ENCODE peak calls at places on chromosomes 3 and 15, in four cellular contexts. T is HepG2, U is K562, H is Panc1. X is an unnamed sample.

GRCh38 chr3:51501833-51502561 is 2.2 kb upstream of the DCAF1 start:
- DNase-seq in T (peak; percentile 68), U (peak; percentile 57), H (peak; percentile 65), X (peak; percentile 71)

GRCh38 chr3:43998841-43999805 is 242.6 kb upstream of the TOPAZ1 start:
- DNase-seq in T (no peak), U (no peak), H (no peak), X (no peak)

GRCh38 chr3:42979044-42979962 is at the start of gene GASK1A:
- DNase-seq in T (no peak), U (no peak), H (no peak), X (no peak)

GRCh38 chr3:71466483-71466882 is 117.0 kb downstream of the FOXP1 start:
- DNase-seq in T (no peak), U (peak; percentile 60), H (no peak), X (no peak)

GRCh38 chr3:31755911-31756658 is 223.4 kb downstream of the STT3B start:
- DNase-seq in T (no peak), U (no peak), H (no peak), X (no peak)

GRCh38 chr15:43225201-43225949 is 4.6 kb upstream of the EPB42 start:
- DNase-seq in T (peak; percentile 63), U (no peak), H (peak; percentile 45), X (peak; percentile 56)

GRCh38 chr3:174540081-174540480 is 319.1 kb upstream of the NAALADL2 start:
- DNase-seq in T (no peak), U (no peak), H (no peak), X (no peak)

GRCh38 chr3:50658416-50658815 is 16.3 kb upstream of the DOCK3 start:
- DNase-seq in T (no peak), U (no peak), H (no peak), X (no peak)

GRCh38 chr3:124272611-124273151 is 280.8 kb upstream of the ROPN1 start:
- DNase-seq in T (no peak), U (no peak), H (no peak), X (no peak)

GRCh38 chr3:64530434-64531049 is 157.3 kb downstream of the ADAMTS9 start:
- DNase-seq in T (peak; percentile 18), U (peak; percentile 49), H (peak; percentile 10), X (peak; percentile 21)

GRCh38 chr3:194272861-194273266 is 78.3 kb downstream of the CPN2 start:
- DNase-seq in T (no peak), U (no peak), H (no peak), X (no peak)

GRCh38 chr3:36904641-36905040 is 40.2 kb downstream of the TRANK1 start:
- DNase-seq in T (peak; percentile 19), U (no peak), H (no peak), X (no peak)

GRCh38 chr3:104907507-104907906 is 459.2 kb upstream of the ALCAM start:
- DNase-seq in T (no peak), U (no peak), H (no peak), X (no peak)

GRCh38 chr15:37876900-37877299 is 57.5 kb upstream of the TMCO5A start:
- DNase-seq in T (no peak), U (no peak), H (no peak), X (no peak)

GRCh38 chr15:41263891-41264351 is 32.9 kb downstream of the CHP1 start:
- DNase-seq in T (no peak), U (no peak), H (no peak), X (no peak)

GRCh38 chr3:107404727-107405519 is 27.7 kb downstream of the CCDC54 start:
- DNase-seq in T (no peak), U (no peak), H (no peak), X (no peak)

GRCh38 chr3:25594007-25594502 is 70.7 kb downstream of the TOP2B start:
- DNase-seq in T (peak; percentile 30), U (peak; percentile 68), H (no peak), X (peak; percentile 29)

GRCh38 chr15:100784493-100785180 is 95.0 kb upstream of the ALDH1A3 start:
- DNase-seq in T (no peak), U (no peak), H (no peak), X (no peak)

GRCh38 chr3:86180696-86181095 is 810.3 kb downstream of the VGLL3 start:
- DNase-seq in T (peak; percentile 12), U (no peak), H (no peak), X (no peak)

GRCh38 chr3:23928525-23928924 is 11.6 kb downstream of the RPL15 start:
- DNase-seq in T (no peak), U (no peak), H (no peak), X (no peak)
- TF ChIP-seq TCF7L2 in T (no peak), U (no peak), H (no peak), X (no peak)

DNA sequence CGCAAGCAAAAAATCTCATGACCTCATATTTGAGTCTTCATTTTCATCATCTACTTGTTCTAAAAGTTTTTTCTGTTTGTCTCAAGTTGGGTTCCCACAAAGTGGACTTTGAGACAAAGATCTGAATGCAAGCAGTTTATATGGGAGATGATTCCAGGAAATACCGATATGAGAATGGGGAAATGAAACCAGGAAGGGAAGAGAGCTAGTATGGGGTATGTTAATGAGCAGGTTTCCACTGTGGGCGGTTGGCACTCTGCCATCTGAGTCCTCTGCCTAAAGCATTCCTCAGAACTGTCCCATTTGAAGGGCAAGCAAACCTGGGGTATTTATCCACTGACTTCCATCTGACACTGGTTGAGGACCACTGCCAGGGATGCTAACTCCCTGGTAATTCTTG is 8.8 kb downstream of the ADPRH start:
- DNase-seq in T (no peak), U (no peak), H (no peak), X (no peak)
- TF ChIP-seq TCF7L2 in T (no peak), U (no peak), H (no peak), X (no peak)

DNA sequence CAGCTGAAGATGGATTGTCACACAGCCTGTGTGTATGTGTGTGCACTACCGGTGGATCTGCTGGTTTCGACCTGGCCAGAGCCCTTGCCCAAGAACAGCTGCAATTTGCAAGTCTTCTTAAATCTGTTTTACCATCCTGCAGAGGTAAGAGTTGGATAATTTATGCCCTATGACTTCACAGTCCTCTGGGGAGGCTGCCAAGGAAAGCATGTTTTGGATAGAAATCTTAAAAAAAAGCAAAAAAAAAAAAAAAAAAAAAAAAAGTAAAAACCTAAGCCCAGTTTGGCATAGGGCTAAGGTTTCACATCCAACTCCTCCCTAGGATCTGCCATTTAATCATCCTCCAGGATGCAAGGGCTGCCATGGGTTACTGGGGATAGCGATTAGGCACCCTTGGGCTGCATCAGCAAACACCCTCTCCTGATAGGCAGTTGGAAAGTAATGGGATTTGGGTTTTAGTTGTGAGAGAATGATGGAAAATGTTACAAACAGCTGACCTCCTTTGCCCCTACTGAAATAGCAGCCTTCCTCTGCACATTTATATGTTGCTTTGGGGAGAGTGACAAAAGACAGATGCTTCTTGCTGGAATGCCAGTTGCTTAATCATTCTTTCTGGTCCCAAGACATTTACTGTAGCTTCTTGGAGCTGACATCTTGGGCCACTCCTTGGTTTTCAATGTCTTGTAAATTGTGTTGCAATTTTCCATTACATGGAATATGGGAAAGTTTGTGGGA is 35.3 kb downstream of the CD200R1L start:
- DNase-seq in T (no peak), U (no peak), H (no peak), X (no peak)
- TF ChIP-seq TCF7L2 in T (no peak), U (no peak), H (no peak), X (no peak)

GRCh38 chr3:10551821-10552630 is 46.6 kb upstream of the ATP2B2 start:
- DNase-seq in T (no peak), U (peak; percentile 30), H (no peak), X (peak; percentile 15)
- TF ChIP-seq TCF7L2 in T (no peak), U (no peak), H (no peak), X (no peak)

DNA sequence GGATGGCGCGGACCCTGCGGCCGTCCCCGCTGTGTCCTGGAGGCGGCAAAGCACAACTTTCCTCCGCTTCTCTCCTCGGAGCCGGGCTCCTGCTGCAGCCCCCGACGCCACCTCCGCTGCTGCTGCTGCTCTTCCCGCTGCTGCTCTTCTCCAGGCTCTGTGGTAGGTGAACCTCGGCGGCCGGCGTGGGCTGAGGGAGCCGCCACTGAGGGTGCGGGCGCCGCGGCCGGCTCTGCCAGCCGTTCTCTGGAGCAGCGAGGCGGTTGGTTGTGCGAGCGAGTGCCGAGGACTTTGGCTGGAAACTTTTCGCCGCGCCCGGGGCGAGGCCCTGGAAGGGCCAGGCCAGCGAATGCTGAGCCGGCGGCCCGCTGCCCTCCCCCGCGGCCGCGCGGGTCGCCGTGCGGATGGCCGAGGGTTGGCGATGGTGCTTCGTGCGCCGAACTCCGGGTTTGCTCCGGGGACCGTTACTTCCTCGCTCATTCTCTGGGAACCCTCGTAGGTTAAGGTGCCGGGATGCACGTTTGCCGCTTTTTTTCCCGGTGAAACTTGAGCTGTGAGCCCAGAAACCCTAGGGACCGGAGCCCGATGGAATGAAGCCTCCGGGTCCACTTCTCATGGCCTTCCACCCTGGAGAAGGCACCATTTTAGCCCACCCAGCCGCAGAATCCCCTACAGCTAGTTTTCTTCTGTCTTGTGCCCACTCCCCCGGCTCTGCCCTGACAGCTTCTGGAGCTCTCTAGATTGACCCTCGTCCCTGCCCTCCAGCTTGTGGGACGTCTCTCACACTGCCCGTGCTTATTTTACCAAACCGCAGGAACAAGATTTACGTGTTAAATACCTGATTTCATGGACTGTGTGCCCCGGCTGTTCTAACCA is 638 bp downstream of the NECTIN3 start:
- DNase-seq in T (peak; percentile 5), U (no peak), H (no peak), X (no peak)
- TF ChIP-seq TCF7L2 in T (no peak), U (no peak), H (no peak), X (no peak)

GRCh38 chr3:126152458-126152857 is 27.9 kb downstream of the ALDH1L1 start:
- DNase-seq in T (no peak), U (no peak), H (no peak), X (no peak)
- TF ChIP-seq TCF7L2 in T (no peak), U (no peak), H (no peak), X (no peak)

X was measured in HCT116.